ENCODE peak calls at places on chromosomes 4 and X, in eight cellular contexts. One of them, this sample, is unnamed.

GRCh38 chr4:108048157-108048556 is 58.5 kb downstream of the HADH start:
- DNase-seq in heart right ventricle: peak
- DNase-seq in hippocampal formation: no peak
- DNase-seq in stimulated activated CD4-positive, alpha-beta T cell treated with anti-CD3 and anti-CD28 coated beads, Interleukin-12 subunit alpha, Interleukin-12 subunit beta, amount 100 ng/mL, for 48 hours: no peak
- DNase-seq in DMS153: no peak
- DNase-seq in HT1080: no peak
- DNase-seq in NCI-H1092: no peak
- DNase-seq in transverse colon: no peak
- DNase-seq in this sample: no peak

GRCh38 chr4:16253127-16253960 is 27.1 kb upstream of the TAPT1 start:
- DNase-seq in NCI-H1092: no peak
- DNase-seq in stimulated activated CD4-positive, alpha-beta T cell treated with anti-CD3 and anti-CD28 coated beads, Interleukin-12 subunit alpha, Interleukin-12 subunit beta, amount 100 ng/mL, for 48 hours: no peak
- DNase-seq in transverse colon: no peak
- DNase-seq in hippocampal formation: no peak
- DNase-seq in HT1080: peak
- DNase-seq in heart right ventricle: no peak
- DNase-seq in DMS153: no peak
- DNase-seq in this sample: no peak

GRCh38 chr4:189267312-189267965 is 673.2 kb upstream of the FRG1 start:
- DNase-seq in DMS153: no peak
- DNase-seq in heart right ventricle: no peak
- DNase-seq in transverse colon: no peak
- DNase-seq in HT1080: no peak
- DNase-seq in stimulated activated CD4-positive, alpha-beta T cell treated with anti-CD3 and anti-CD28 coated beads, Interleukin-12 subunit alpha, Interleukin-12 subunit beta, amount 100 ng/mL, for 48 hours: no peak
- DNase-seq in NCI-H1092: no peak
- DNase-seq in hippocampal formation: no peak
- DNase-seq in this sample: no peak

GRCh38 chr4:94442251-94442650 is 9.5 kb upstream of the PDLIM5 start:
- DNase-seq in hippocampal formation: no peak
- DNase-seq in DMS153: no peak
- DNase-seq in transverse colon: no peak
- DNase-seq in NCI-H1092: no peak
- DNase-seq in stimulated activated CD4-positive, alpha-beta T cell treated with anti-CD3 and anti-CD28 coated beads, Interleukin-12 subunit alpha, Interleukin-12 subunit beta, amount 100 ng/mL, for 48 hours: no peak
- DNase-seq in heart right ventricle: no peak
- DNase-seq in HT1080: no peak
- DNase-seq in this sample: peak

GRCh38 chr4:70365479-70365878 is 4.9 kb downstream of the SMR3A start:
- DNase-seq in transverse colon: no peak
- DNase-seq in HT1080: peak
- DNase-seq in DMS153: peak
- DNase-seq in heart right ventricle: no peak
- DNase-seq in hippocampal formation: no peak
- DNase-seq in NCI-H1092: no peak
- DNase-seq in stimulated activated CD4-positive, alpha-beta T cell treated with anti-CD3 and anti-CD28 coated beads, Interleukin-12 subunit alpha, Interleukin-12 subunit beta, amount 100 ng/mL, for 48 hours: no peak
- DNase-seq in this sample: no peak

GRCh38 chrX:129360175-129360574 is 163.1 kb downstream of the SMARCA1 start:
- DNase-seq in DMS153: peak
- DNase-seq in HT1080: peak
- DNase-seq in hippocampal formation: peak
- DNase-seq in heart right ventricle: no peak
- DNase-seq in transverse colon: peak
- DNase-seq in NCI-H1092: peak
- DNase-seq in stimulated activated CD4-positive, alpha-beta T cell treated with anti-CD3 and anti-CD28 coated beads, Interleukin-12 subunit alpha, Interleukin-12 subunit beta, amount 100 ng/mL, for 48 hours: peak
- DNase-seq in this sample: peak

GRCh38 chr4:3640587-3640962 is 108.4 kb upstream of the LRPAP1 start:
- DNase-seq in heart right ventricle: no peak
- DNase-seq in NCI-H1092: no peak
- DNase-seq in transverse colon: no peak
- DNase-seq in stimulated activated CD4-positive, alpha-beta T cell treated with anti-CD3 and anti-CD28 coated beads, Interleukin-12 subunit alpha, Interleukin-12 subunit beta, amount 100 ng/mL, for 48 hours: no peak
- DNase-seq in DMS153: no peak
- DNase-seq in HT1080: peak
- DNase-seq in hippocampal formation: no peak
- DNase-seq in this sample: no peak

GRCh38 chr4:56311299-56311975 is 75.9 kb downstream of the AASDH start:
- DNase-seq in HT1080: no peak
- DNase-seq in DMS153: no peak
- DNase-seq in heart right ventricle: no peak
- DNase-seq in stimulated activated CD4-positive, alpha-beta T cell treated with anti-CD3 and anti-CD28 coated beads, Interleukin-12 subunit alpha, Interleukin-12 subunit beta, amount 100 ng/mL, for 48 hours: no peak
- DNase-seq in transverse colon: no peak
- DNase-seq in hippocampal formation: no peak
- DNase-seq in NCI-H1092: peak
- DNase-seq in this sample: peak

GRCh38 chr4:187608001-187608421 is 387.6 kb upstream of the ZFP42 start:
- DNase-seq in DMS153: no peak
- DNase-seq in HT1080: peak
- DNase-seq in NCI-H1092: no peak
- DNase-seq in heart right ventricle: no peak
- DNase-seq in transverse colon: no peak
- DNase-seq in hippocampal formation: no peak
- DNase-seq in stimulated activated CD4-positive, alpha-beta T cell treated with anti-CD3 and anti-CD28 coated beads, Interleukin-12 subunit alpha, Interleukin-12 subunit beta, amount 100 ng/mL, for 48 hours: no peak
- DNase-seq in this sample: no peak

GRCh38 chr4:175386776-175387507 is 425.1 kb downstream of the GPM6A start:
- DNase-seq in transverse colon: no peak
- DNase-seq in hippocampal formation: no peak
- DNase-seq in DMS153: peak
- DNase-seq in HT1080: no peak
- DNase-seq in heart right ventricle: no peak
- DNase-seq in NCI-H1092: no peak
- DNase-seq in stimulated activated CD4-positive, alpha-beta T cell treated with anti-CD3 and anti-CD28 coated beads, Interleukin-12 subunit alpha, Interleukin-12 subunit beta, amount 100 ng/mL, for 48 hours: no peak
- DNase-seq in this sample: no peak

GRCh38 chr4:138115053-138115452 is 127.1 kb downstream of the SLC7A11 start:
- DNase-seq in stimulated activated CD4-positive, alpha-beta T cell treated with anti-CD3 and anti-CD28 coated beads, Interleukin-12 subunit alpha, Interleukin-12 subunit beta, amount 100 ng/mL, for 48 hours: no peak
- DNase-seq in heart right ventricle: no peak
- DNase-seq in HT1080: no peak
- DNase-seq in hippocampal formation: no peak
- DNase-seq in DMS153: no peak
- DNase-seq in transverse colon: no peak
- DNase-seq in NCI-H1092: no peak
- DNase-seq in this sample: no peak

GRCh38 chrX:48179691-48180090 is 16.9 kb downstream of the SSX5 start:
- DNase-seq in HT1080: no peak
- DNase-seq in NCI-H1092: no peak
- DNase-seq in transverse colon: no peak
- DNase-seq in heart right ventricle: no peak
- DNase-seq in DMS153: no peak
- DNase-seq in stimulated activated CD4-positive, alpha-beta T cell treated with anti-CD3 and anti-CD28 coated beads, Interleukin-12 subunit alpha, Interleukin-12 subunit beta, amount 100 ng/mL, for 48 hours: no peak
- DNase-seq in hippocampal formation: no peak
- DNase-seq in this sample: no peak

GRCh38 chrX:150213481-150214030 is 149.6 kb upstream of the MAMLD1 start:
- DNase-seq in stimulated activated CD4-positive, alpha-beta T cell treated with anti-CD3 and anti-CD28 coated beads, Interleukin-12 subunit alpha, Interleukin-12 subunit beta, amount 100 ng/mL, for 48 hours: no peak
- DNase-seq in NCI-H1092: no peak
- DNase-seq in transverse colon: no peak
- DNase-seq in heart right ventricle: no peak
- DNase-seq in DMS153: no peak
- DNase-seq in hippocampal formation: no peak
- DNase-seq in HT1080: no peak
- DNase-seq in this sample: no peak

GRCh38 chr4:48018112-48018511 is 1.5 kb downstream of the NIPAL1 start:
- DNase-seq in HT1080: no peak
- DNase-seq in stimulated activated CD4-positive, alpha-beta T cell treated with anti-CD3 and anti-CD28 coated beads, Interleukin-12 subunit alpha, Interleukin-12 subunit beta, amount 100 ng/mL, for 48 hours: no peak
- DNase-seq in DMS153: no peak
- DNase-seq in transverse colon: no peak
- DNase-seq in hippocampal formation: no peak
- DNase-seq in heart right ventricle: no peak
- DNase-seq in NCI-H1092: no peak
- DNase-seq in this sample: no peak

GRCh38 chrX:39381446-39381845 is 580.2 kb downstream of the MID1IP1 start:
- DNase-seq in transverse colon: no peak
- DNase-seq in hippocampal formation: peak
- DNase-seq in DMS153: no peak
- DNase-seq in NCI-H1092: no peak
- DNase-seq in stimulated activated CD4-positive, alpha-beta T cell treated with anti-CD3 and anti-CD28 coated beads, Interleukin-12 subunit alpha, Interleukin-12 subunit beta, amount 100 ng/mL, for 48 hours: no peak
- DNase-seq in heart right ventricle: no peak
- DNase-seq in HT1080: no peak
- DNase-seq in this sample: no peak